ENCODE peak calls at places on chromosomes 5 and 9, in nine cellular contexts. Y is body of pancreas; I is mucosa of descending colon; R is tibial artery; B is NCI-H1092 treated with DMSO at 0.1 percent for 48 hours; C is NCI-H1105; A is sigmoid colon; S is activated CD4-positive, alpha-beta T cell treated with anti-CD3 and anti-CD28 coated beads, Interleukin-2, amount 50 U/mL, for 1 hour; L is upper lobe of left lung. D is an unnamed sample.

GRCh38 chr9:105004466-105005090 is 76.6 kb upstream of the ABCA1 start:
- DNase-seq in Y (no peak), I (no peak), R (no peak), B (no peak), C (no peak), A (no peak), S (no peak), L (no peak), D (no peak)

GRCh38 chr5:178192244-178192643 is 5.1 kb upstream of the GMCL2 start:
- DNase-seq in Y (no peak), I (no peak), R (no peak), B (no peak), C (no peak), A (no peak), S (no peak), L (no peak), D (no peak)

GRCh38 chr9:95332860-95333259 is 15.4 kb upstream of the FANCC start:
- DNase-seq in Y (no peak), I (no peak), R (no peak), B (no peak), C (no peak), A (no peak), S (no peak), L (no peak), D (no peak)

GRCh38 chr5:110106750-110107149 is 417.0 kb downstream of the MAN2A1 start:
- DNase-seq in Y (no peak), I (no peak), R (no peak), B (no peak), C (no peak), A (no peak), S (no peak), L (no peak), D (no peak)

GRCh38 chr5:57405984-57406383 is 76.6 kb downstream of the ACTBL2 start:
- DNase-seq in Y (no peak), I (no peak), R (no peak), B (no peak), C (no peak), A (no peak), S (no peak), L (no peak), D (no peak)

GRCh38 chr9:36901528-36901927 is 132.5 kb downstream of the PAX5 start:
- DNase-seq in Y (no peak), I (no peak), R (no peak), B (no peak), C (no peak), A (no peak), S (no peak), L (no peak), D (no peak)

GRCh38 chr5:169098331-169099121 is 202.4 kb downstream of the SLIT3 start:
- DNase-seq in Y (no peak), I (no peak), R (no peak), B (no peak), C (no peak), A (no peak), S (no peak), L (no peak), D (no peak)

GRCh38 chr5:118253401-118254061 is 734.8 kb downstream of the DTWD2 start:
- DNase-seq in Y (no peak), I (no peak), R (no peak), B (peak), C (no peak), A (no peak), S (no peak), L (no peak), D (no peak)

GRCh38 chr9:111974092-111974681 is 77.6 kb downstream of the UGCG start:
- DNase-seq in Y (peak), I (no peak), R (peak), B (peak), C (peak), A (no peak), S (no peak), L (no peak), D (no peak)

GRCh38 chr5:7897014-7897600 is 28.2 kb downstream of the MTRR start:
- DNase-seq in Y (no peak), I (no peak), R (no peak), B (peak), C (no peak), A (no peak), S (peak), L (no peak), D (no peak)

GRCh38 chr5:61254969-61255555 is 77.0 kb upstream of the ZSWIM6 start:
- DNase-seq in Y (peak), I (no peak), R (no peak), B (no peak), C (no peak), A (no peak), S (no peak), L (no peak), D (no peak)

GRCh38 chr5:151622367-151623097 is 31.4 kb upstream of the FAT2 start:
- DNase-seq in Y (no peak), I (no peak), R (no peak), B (peak), C (peak), A (no peak), S (no peak), L (no peak), D (no peak)

GRCh38 chr9:127793093-127793708 is 7.4 kb downstream of the CDK9 start:
- DNase-seq in Y (peak), I (no peak), R (no peak), B (no peak), C (no peak), A (no peak), S (no peak), L (no peak), D (no peak)

GRCh38 chr5:2899311-2899710 is 147.8 kb upstream of the IRX2 start:
- DNase-seq in Y (no peak), I (no peak), R (no peak), B (no peak), C (no peak), A (no peak), S (no peak), L (no peak), D (peak)

GRCh38 chr5:133564921-133565565 is 47.3 kb downstream of the FSTL4 start:
- DNase-seq in Y (no peak), I (no peak), R (no peak), B (no peak), C (no peak), A (no peak), S (no peak), L (no peak), D (no peak)

GRCh38 chr5:105849701-105850100 is 1821.0 kb downstream of the EFNA5 start:
- DNase-seq in Y (no peak), I (no peak), R (no peak), B (no peak), C (no peak), A (no peak), S (no peak), L (no peak), D (no peak)

GRCh38 chr9:131995382-131995781 is 84.3 kb downstream of the MED27 start:
- DNase-seq in Y (no peak), I (no peak), R (no peak), B (no peak), C (no peak), A (no peak), S (no peak), L (no peak), D (no peak)

GRCh38 chr9:125524522-125524921 is 182.5 kb downstream of the MAPKAP1 start:
- DNase-seq in Y (no peak), I (no peak), R (no peak), B (no peak), C (no peak), A (no peak), S (no peak), L (no peak), D (no peak)

GRCh38 chr9:36442710-36443109 is 42.6 kb upstream of the RNF38 start:
- DNase-seq in Y (no peak), I (no peak), R (no peak), B (no peak), C (no peak), A (no peak), S (no peak), L (no peak), D (no peak)

GRCh38 chr9:129750010-129750409 is 2.8 kb downstream of the PTGES start:
- DNase-seq in Y (no peak), I (no peak), R (no peak), B (no peak), C (no peak), A (no peak), S (no peak), L (no peak), D (peak)